ENCODE peak calls at places on chromosomes 2 and 18, in nine cellular contexts. One of them, this sample, is unnamed. For H3K27me3, the result is how much of the 10 kb centered on the place peaks cover.

GRCh38 chr2:12502759-12503158 is 214.0 kb upstream of the TRIB2 start:
- DNase-seq in HL-60: peak
- DNase-seq in psoas muscle: no peak
- DNase-seq in Karpas-422: no peak
- DNase-seq in tibial artery: no peak
- DNase-seq in aorta: no peak
- DNase-seq in brain microvascular endothelial cell: no peak
- DNase-seq in GM23248: peak
- DNase-seq in SJSA1: no peak
- DNase-seq in this sample: no peak

GRCh38 chr2:46873632-46874068 is 42.0 kb downstream of the MCFD2 start:
- DNase-seq in HL-60: peak
- DNase-seq in psoas muscle: peak
- DNase-seq in Karpas-422: no peak
- DNase-seq in tibial artery: peak
- DNase-seq in aorta: peak
- DNase-seq in brain microvascular endothelial cell: peak
- DNase-seq in GM23248: peak
- DNase-seq in SJSA1: peak
- DNase-seq in this sample: peak

GRCh38 chr2:27204566-27204965 is 7.3 kb upstream of the ATRAID start:
- DNase-seq in HL-60: no peak
- DNase-seq in psoas muscle: no peak
- DNase-seq in Karpas-422: no peak
- DNase-seq in tibial artery: no peak
- DNase-seq in aorta: no peak
- DNase-seq in brain microvascular endothelial cell: no peak
- DNase-seq in GM23248: no peak
- DNase-seq in SJSA1: no peak
- DNase-seq in this sample: no peak

GRCh38 chr2:7225848-7226247 is 308.6 kb downstream of the RNF144A start:
- DNase-seq in HL-60: no peak
- DNase-seq in psoas muscle: no peak
- DNase-seq in Karpas-422: no peak
- DNase-seq in tibial artery: no peak
- DNase-seq in aorta: no peak
- DNase-seq in brain microvascular endothelial cell: no peak
- DNase-seq in GM23248: no peak
- DNase-seq in SJSA1: no peak
- DNase-seq in this sample: no peak

GRCh38 chr2:230664844-230665243 is 47.8 kb upstream of the CAB39 start:
- DNase-seq in HL-60: no peak
- DNase-seq in psoas muscle: no peak
- DNase-seq in Karpas-422: no peak
- DNase-seq in tibial artery: no peak
- DNase-seq in aorta: no peak
- DNase-seq in brain microvascular endothelial cell: no peak
- DNase-seq in GM23248: no peak
- DNase-seq in SJSA1: no peak
- DNase-seq in this sample: no peak

GRCh38 chr18:13474336-13474735 is 252.0 kb downstream of the FAM210A start:
- DNase-seq in HL-60: no peak
- DNase-seq in psoas muscle: no peak
- DNase-seq in Karpas-422: no peak
- DNase-seq in tibial artery: no peak
- DNase-seq in aorta: peak
- DNase-seq in brain microvascular endothelial cell: no peak
- DNase-seq in GM23248: no peak
- DNase-seq in SJSA1: no peak
- DNase-seq in this sample: no peak

GRCh38 chr2:196987654-196988364 is 61.3 kb upstream of the PGAP1 start:
- DNase-seq in HL-60: peak
- DNase-seq in psoas muscle: no peak
- DNase-seq in Karpas-422: no peak
- DNase-seq in tibial artery: no peak
- DNase-seq in aorta: no peak
- DNase-seq in brain microvascular endothelial cell: peak
- DNase-seq in GM23248: peak
- DNase-seq in SJSA1: peak
- DNase-seq in this sample: peak

GRCh38 chr2:40458271-40458794 is 6.4 kb upstream of the SLC8A1 start:
- DNase-seq in HL-60: no peak
- DNase-seq in psoas muscle: peak
- DNase-seq in Karpas-422: no peak
- DNase-seq in tibial artery: no peak
- DNase-seq in aorta: no peak
- DNase-seq in brain microvascular endothelial cell: no peak
- DNase-seq in GM23248: no peak
- DNase-seq in SJSA1: no peak
- DNase-seq in this sample: peak

GRCh38 chr2:3741372-3741771 is 38.0 kb downstream of the DCDC2C start:
- DNase-seq in HL-60: no peak
- DNase-seq in psoas muscle: no peak
- DNase-seq in Karpas-422: no peak
- DNase-seq in tibial artery: no peak
- DNase-seq in aorta: no peak
- DNase-seq in brain microvascular endothelial cell: no peak
- DNase-seq in GM23248: no peak
- DNase-seq in SJSA1: no peak
- DNase-seq in this sample: no peak

GRCh38 chr18:75265872-75266271 is 55.3 kb downstream of the TSHZ1 start:
- DNase-seq in HL-60: no peak
- DNase-seq in psoas muscle: no peak
- DNase-seq in Karpas-422: no peak
- DNase-seq in tibial artery: no peak
- DNase-seq in aorta: no peak
- DNase-seq in brain microvascular endothelial cell: no peak
- DNase-seq in GM23248: no peak
- DNase-seq in SJSA1: no peak
- DNase-seq in this sample: no peak

GRCh38 chr18:75269696-75270095 is 59.1 kb downstream of the TSHZ1 start:
- DNase-seq in HL-60: no peak
- DNase-seq in psoas muscle: no peak
- DNase-seq in Karpas-422: no peak
- DNase-seq in tibial artery: no peak
- DNase-seq in aorta: no peak
- DNase-seq in brain microvascular endothelial cell: no peak
- DNase-seq in GM23248: no peak
- DNase-seq in SJSA1: no peak
- DNase-seq in this sample: no peak

GRCh38 chr18:75268206-75268605 is 57.6 kb downstream of the TSHZ1 start:
- DNase-seq in HL-60: no peak
- DNase-seq in psoas muscle: no peak
- DNase-seq in Karpas-422: peak
- DNase-seq in tibial artery: no peak
- DNase-seq in aorta: no peak
- DNase-seq in brain microvascular endothelial cell: no peak
- DNase-seq in GM23248: no peak
- DNase-seq in SJSA1: no peak
- DNase-seq in this sample: no peak

GRCh38 chr18:75269140-75269676 is 58.6 kb downstream of the TSHZ1 start:
- DNase-seq in HL-60: no peak
- DNase-seq in psoas muscle: no peak
- DNase-seq in Karpas-422: no peak
- DNase-seq in tibial artery: no peak
- DNase-seq in aorta: no peak
- DNase-seq in brain microvascular endothelial cell: no peak
- DNase-seq in GM23248: no peak
- DNase-seq in SJSA1: no peak
- DNase-seq in this sample: peak

DNA sequence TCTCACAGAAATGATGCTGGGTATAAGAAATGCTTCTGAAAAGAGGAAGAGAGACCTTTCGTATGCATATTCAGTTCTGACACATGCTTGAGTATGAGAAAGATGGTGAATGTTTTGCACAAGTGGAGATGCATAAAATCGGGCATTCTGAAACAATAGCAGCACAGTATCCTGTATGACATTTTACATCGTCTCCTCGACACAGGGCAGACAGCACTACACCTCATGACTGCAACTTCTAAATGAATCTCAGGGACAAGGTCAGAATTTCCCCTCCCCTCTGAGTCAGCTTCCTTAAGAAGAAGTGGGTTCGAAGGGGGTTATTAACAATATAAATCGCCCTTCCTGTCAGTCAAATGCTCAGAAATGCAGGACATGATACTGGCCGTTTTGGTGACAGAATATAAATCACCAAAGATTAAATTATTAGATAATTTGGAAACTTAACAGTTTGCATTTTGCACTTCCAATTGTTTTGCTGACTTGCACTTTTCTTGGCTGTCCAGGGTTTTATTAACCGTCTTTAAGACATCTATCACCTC is 57.1 kb downstream of the TSHZ1 start:
- DNase-seq in HL-60: no peak
- DNase-seq in psoas muscle: no peak
- DNase-seq in Karpas-422: peak
- DNase-seq in tibial artery: no peak
- DNase-seq in aorta: no peak
- DNase-seq in brain microvascular endothelial cell: no peak
- DNase-seq in GM23248: no peak
- DNase-seq in SJSA1: no peak
- DNase-seq in this sample: no peak
- H3K27me3 ChIP-seq in HL-60: under half
- H3K27me3 ChIP-seq in psoas muscle: under half
- H3K27me3 ChIP-seq in Karpas-422: under half
- H3K27me3 ChIP-seq in tibial artery: under half
- H3K27me3 ChIP-seq in aorta: under half
- H3K27me3 ChIP-seq in brain microvascular endothelial cell: under half
- H3K27me3 ChIP-seq in GM23248: under half
- H3K27me3 ChIP-seq in SJSA1: under half
- H3K27me3 ChIP-seq in this sample: under half

GRCh38 chr2:239192456-239192855 is 208.4 kb downstream of the HDAC4 start:
- DNase-seq in HL-60: no peak
- DNase-seq in psoas muscle: peak
- DNase-seq in Karpas-422: no peak
- DNase-seq in tibial artery: peak
- DNase-seq in aorta: peak
- DNase-seq in brain microvascular endothelial cell: no peak
- DNase-seq in GM23248: no peak
- DNase-seq in SJSA1: no peak
- DNase-seq in this sample: no peak
- H3K4me3 ChIP-seq in HL-60: no peak
- H3K4me3 ChIP-seq in psoas muscle: no peak
- H3K4me3 ChIP-seq in Karpas-422: no peak
- H3K4me3 ChIP-seq in tibial artery: no peak
- H3K4me3 ChIP-seq in aorta: no peak
- H3K4me3 ChIP-seq in brain microvascular endothelial cell: no peak
- H3K4me3 ChIP-seq in GM23248: no peak
- H3K4me3 ChIP-seq in SJSA1: no peak
- H3K4me3 ChIP-seq in this sample: no peak

GRCh38 chr2:199471443-199472057 is 13.8 kb upstream of the SATB2 start:
- DNase-seq in HL-60: peak
- DNase-seq in psoas muscle: peak
- DNase-seq in Karpas-422: peak
- DNase-seq in tibial artery: no peak
- DNase-seq in aorta: peak
- DNase-seq in brain microvascular endothelial cell: peak
- DNase-seq in GM23248: peak
- DNase-seq in SJSA1: peak
- DNase-seq in this sample: no peak

GRCh38 chr2:199469514-199470360 is 12.0 kb upstream of the SATB2 start:
- DNase-seq in HL-60: no peak
- DNase-seq in psoas muscle: no peak
- DNase-seq in Karpas-422: no peak
- DNase-seq in tibial artery: no peak
- DNase-seq in aorta: no peak
- DNase-seq in brain microvascular endothelial cell: no peak
- DNase-seq in GM23248: no peak
- DNase-seq in SJSA1: no peak
- DNase-seq in this sample: no peak

GRCh38 chr2:199468561-199469513 is 11.1 kb upstream of the SATB2 start:
- DNase-seq in HL-60: no peak
- DNase-seq in psoas muscle: no peak
- DNase-seq in Karpas-422: no peak
- DNase-seq in tibial artery: no peak
- DNase-seq in aorta: no peak
- DNase-seq in brain microvascular endothelial cell: no peak
- DNase-seq in GM23248: no peak
- DNase-seq in SJSA1: no peak
- DNase-seq in this sample: no peak

GRCh38 chr2:199470672-199471442 is 13.1 kb upstream of the SATB2 start:
- DNase-seq in HL-60: no peak
- DNase-seq in psoas muscle: no peak
- DNase-seq in Karpas-422: no peak
- DNase-seq in tibial artery: no peak
- DNase-seq in aorta: no peak
- DNase-seq in brain microvascular endothelial cell: no peak
- DNase-seq in GM23248: peak
- DNase-seq in SJSA1: no peak
- DNase-seq in this sample: no peak

GRCh38 chr2:199470361-199470671 is 12.6 kb upstream of the SATB2 start:
- DNase-seq in HL-60: no peak
- DNase-seq in psoas muscle: no peak
- DNase-seq in Karpas-422: no peak
- DNase-seq in tibial artery: no peak
- DNase-seq in aorta: no peak
- DNase-seq in brain microvascular endothelial cell: no peak
- DNase-seq in GM23248: no peak
- DNase-seq in SJSA1: no peak
- DNase-seq in this sample: no peak
- H3K27me3 ChIP-seq in HL-60: under half
- H3K27me3 ChIP-seq in psoas muscle: under half
- H3K27me3 ChIP-seq in Karpas-422: under half
- H3K27me3 ChIP-seq in tibial artery: under half
- H3K27me3 ChIP-seq in aorta: under half
- H3K27me3 ChIP-seq in brain microvascular endothelial cell: half or more
- H3K27me3 ChIP-seq in GM23248: under half
- H3K27me3 ChIP-seq in SJSA1: under half
- H3K27me3 ChIP-seq in this sample: under half

GRCh38 chr18:44696892-44697291 is 16.2 kb downstream of the SETBP1 start:
- DNase-seq in HL-60: no peak
- DNase-seq in psoas muscle: peak
- DNase-seq in Karpas-422: no peak
- DNase-seq in tibial artery: no peak
- DNase-seq in aorta: no peak
- DNase-seq in brain microvascular endothelial cell: no peak
- DNase-seq in GM23248: peak
- DNase-seq in SJSA1: no peak
- DNase-seq in this sample: no peak
- H3K4me3 ChIP-seq in HL-60: no peak
- H3K4me3 ChIP-seq in psoas muscle: peak
- H3K4me3 ChIP-seq in Karpas-422: no peak
- H3K4me3 ChIP-seq in tibial artery: no peak
- H3K4me3 ChIP-seq in aorta: no peak
- H3K4me3 ChIP-seq in brain microvascular endothelial cell: no peak
- H3K4me3 ChIP-seq in GM23248: no peak
- H3K4me3 ChIP-seq in SJSA1: no peak
- H3K4me3 ChIP-seq in this sample: no peak